ENCODE peak calls at places on chromosome 4, in eight cellular contexts. G, X, Q, Y, J, S, F and T are unnamed samples.

GRCh38 chr4:26197018-26197779 is 123.6 kb upstream of the RBPJ start:
- DNase-seq in F (peak; percentile 73), S (peak; percentile 82), Y (no peak), G (no peak), X (peak; percentile 75), J (peak; percentile 81), Q (peak; percentile 89), T (peak; percentile 60)

GRCh38 chr4:25180524-25181131 is 20.4 kb upstream of the SEPSECS start:
- DNase-seq in F (peak; percentile 59), S (peak; percentile 61), X (peak; percentile 12), Q (peak; percentile 75), G (no peak), Y (no peak), J (peak; percentile 49), T (peak; percentile 56)

GRCh38 chr4:74772106-74772505 is 22.2 kb downstream of the BTC start:
- DNase-seq in G (no peak), Y (no peak), F (no peak), S (no peak), Q (no peak), J (no peak), X (no peak), T (no peak)

GRCh38 chr4:15864771-15865566 is 73.6 kb downstream of the FGFBP1 start:
- DNase-seq in F (no peak), G (no peak), S (no peak), J (no peak), Q (peak; percentile 24), X (no peak), Y (no peak), T (no peak)

GRCh38 chr4:148903388-148903787 is 461.2 kb upstream of the NR3C2 start:
- DNase-seq in Y (no peak), Q (no peak), G (no peak), F (no peak), X (no peak), J (no peak), S (no peak), T (no peak)

GRCh38 chr4:15675363-15675762 is 6.3 kb upstream of the FAM200B start:
- DNase-seq in G (no peak), Q (no peak), X (no peak), S (no peak), F (no peak), Y (no peak), J (no peak), T (no peak)

GRCh38 chr4:190018201-190018920 is 8.7 kb downstream of the FRG2 start:
- DNase-seq in X (no peak), Q (no peak), F (no peak), G (no peak), S (no peak), J (no peak), Y (no peak), T (no peak)

GRCh38 chr4:173525118-173526033 is 4.7 kb downstream of the HAND2 start:
- DNase-seq in S (no peak), F (no peak), J (no peak), X (no peak), Q (no peak), G (peak; percentile 80), Y (peak; percentile 76), T (peak; percentile 52)

GRCh38 chr4:25466966-25467697 is 90.1 kb downstream of the ANAPC4 start:
- DNase-seq in Y (no peak), J (no peak), S (peak; percentile 42), G (no peak), Q (peak; percentile 51), F (no peak), X (no peak), T (no peak)

GRCh38 chr4:112523764-112524505 is 8.0 kb upstream of the NEUROG2 start:
- DNase-seq in J (peak; percentile 74), Q (no peak), S (no peak), X (peak; percentile 51), G (no peak), Y (peak; percentile 98), F (peak; percentile 85), T (no peak)

GRCh38 chr4:186920486-186920885 is 196.8 kb upstream of the FAT1 start:
- DNase-seq in J (peak; percentile 28), S (peak; percentile 52), F (no peak), Y (no peak), Q (peak; percentile 83), G (no peak), X (no peak), T (peak; percentile 83)

GRCh38 chr4:42302348-42302747 is 94.9 kb upstream of the SHISA3 start:
- DNase-seq in S (peak; percentile 6), Y (peak; percentile 91), G (no peak), F (peak; percentile 63), J (peak; percentile 30), X (no peak), Q (peak; percentile 4), T (peak; percentile 4)

GRCh38 chr4:115119804-115120352 is 6.5 kb upstream of the NDST4 start:
- DNase-seq in Q (peak; percentile 10), F (peak; percentile 16), G (no peak), S (no peak), X (no peak), Y (no peak), J (peak; percentile 6), T (peak; percentile 44)

GRCh38 chr4:152077582-152077981 is 316.8 kb upstream of the GATB start:
- DNase-seq in Q (no peak), J (no peak), S (no peak), X (no peak), Y (no peak), G (no peak), F (no peak), T (no peak)

GRCh38 chr4:147318581-147318980 is 162.3 kb upstream of the EDNRA start:
- DNase-seq in S (no peak), G (no peak), Y (no peak), J (peak; percentile 10), Q (peak; percentile 65), F (no peak), X (no peak), T (peak; percentile 73)

GRCh38 chr4:164169591-164169990 is 584.3 kb upstream of the SMIM31 start:
- DNase-seq in S (peak; percentile 49), X (no peak), Y (no peak), F (no peak), Q (peak; percentile 57), J (no peak), G (no peak), T (no peak)

GRCh38 chr4:106868381-106869035 is 167.6 kb downstream of the DKK2 start:
- DNase-seq in J (peak; percentile 16), Y (no peak), Q (peak; percentile 90), X (no peak), G (no peak), S (peak; percentile 85), F (peak; percentile 30), T (peak; percentile 49)

GRCh38 chr4:1055721-1056590 is 44.5 kb downstream of the FGFRL1 start:
- DNase-seq in S (no peak), J (peak; percentile 64), X (peak; percentile 66), Q (peak; percentile 57), F (no peak), G (peak; percentile 66), Y (peak; percentile 87), T (no peak)

GRCh38 chr4:54959656-54960055 is 165.7 kb downstream of the KDR start:
- DNase-seq in S (peak; percentile 85), F (no peak), Y (no peak), Q (peak; percentile 81), J (peak; percentile 75), X (no peak), G (no peak), T (peak; percentile 85)

GRCh38 chr4:101264993-101265815 is 82.1 kb downstream of the PPP3CA start:
- DNase-seq in G (no peak), Q (no peak), Y (no peak), S (no peak), F (peak; percentile 31), J (no peak), X (no peak), T (no peak)

GRCh38 chr4:16884673-16885460 is 13.6 kb downstream of the LDB2 start:
- DNase-seq in F (no peak), J (no peak), G (no peak), Q (no peak), X (no peak), S (no peak), Y (no peak), T (no peak)

GRCh38 chr4:26227827-26228226 is 93.0 kb upstream of the RBPJ start:
- DNase-seq in S (no peak), Q (no peak), X (no peak), G (no peak), F (no peak), J (no peak), Y (no peak), T (no peak)

GRCh38 chr4:27149541-27150212 is 289.0 kb downstream of the STIM2 start:
- DNase-seq in S (no peak), Q (peak; percentile 1), J (no peak), X (no peak), Y (no peak), G (no peak), F (no peak), T (peak; percentile 9)

GRCh38 chr4:122453384-122454000 is 3.0 kb downstream of the IL2 start:
- DNase-seq in Q (no peak), X (no peak), F (no peak), S (no peak), J (no peak), G (no peak), Y (no peak), T (no peak)

GRCh38 chr4:147760695-147761094 is 28.8 kb downstream of the ARHGAP10 start:
- DNase-seq in J (no peak), S (no peak), Q (no peak), X (no peak), Y (no peak), G (peak; percentile 86), F (no peak), T (peak; percentile 48)